ENCODE peak calls at places on chromosomes 16 and 17, in ten cellular contexts. R, V, B, I, P, H, G, A, F and K are unnamed samples.

GRCh38 chr17:45976755-45977505 is 22.1 kb upstream of the STH start:
- DNase-seq in R (no peak), I (no peak), A (no peak), G (no peak), F (no peak), V (peak; percentile 22), B (no peak), H (peak; percentile 83), P (no peak), K (no peak)

GRCh38 chr16:3754304-3754703 is 37.0 kb upstream of the TRAP1 start:
- DNase-seq in B (no peak), R (no peak), I (no peak), V (peak; percentile 62), A (no peak), G (no peak), F (no peak), H (no peak), P (no peak), K (no peak)

GRCh38 chr16:78035012-78035411 is 12.7 kb downstream of the CLEC3A start:
- DNase-seq in I (no peak), B (no peak), V (no peak), G (no peak), A (no peak), P (no peak), F (no peak), R (no peak), H (no peak), K (no peak)

GRCh38 chr17:39677581-39678339 is 9.5 kb downstream of the PNMT start:
- DNase-seq in R (no peak), P (no peak), F (peak; percentile 29), B (no peak), H (no peak), I (no peak), A (peak; percentile 77), G (no peak), V (no peak), K (no peak)

GRCh38 chr17:49162866-49163265 is 30.3 kb downstream of the B4GALNT2 start:
- DNase-seq in A (no peak), B (no peak), H (no peak), F (no peak), P (no peak), V (no peak), I (no peak), R (no peak), G (no peak), K (no peak)

GRCh38 chr17:49616546-49617205 is 41.0 kb downstream of the NXPH3 start:
- DNase-seq in B (no peak), G (peak; percentile 52), A (peak; percentile 88), I (no peak), V (no peak), H (no peak), P (peak; percentile 71), F (no peak), R (peak; percentile 51), K (no peak)

GRCh38 chr16:77297996-77298637 is 98.9 kb downstream of the SYCE1L start:
- DNase-seq in R (no peak), H (no peak), F (no peak), G (no peak), I (peak; percentile 65), B (no peak), P (no peak), A (no peak), V (no peak), K (no peak)

GRCh38 chr16:47143329-47143676 is 442 bp downstream of the NETO2 start:
- DNase-seq in P (no peak), F (peak; percentile 60), I (peak; percentile 84), V (peak; percentile 63), B (peak; percentile 15), G (peak; percentile 64), H (peak; percentile 83), A (no peak), R (no peak), K (peak; percentile 75)

GRCh38 chr16:74305286-74305685 is 8.7 kb downstream of the PSMD7 start:
- DNase-seq in F (no peak), I (no peak), G (no peak), P (no peak), H (no peak), R (no peak), V (no peak), A (no peak), B (no peak), K (no peak)

GRCh38 chr16:74309789-74310781 is 13.5 kb downstream of the PSMD7 start:
- DNase-seq in I (peak; percentile 65), H (peak; percentile 41), A (no peak), P (no peak), V (peak; percentile 56), G (no peak), R (no peak), F (no peak), B (peak; percentile 41), K (peak; percentile 24)

GRCh38 chr16:74305978-74306784 is 9.6 kb downstream of the PSMD7 start:
- DNase-seq in A (no peak), R (no peak), P (no peak), V (no peak), B (no peak), F (no peak), I (no peak), G (no peak), H (no peak), K (no peak)

GRCh38 chr16:74304835-74305176 is 8.2 kb downstream of the PSMD7 start:
- DNase-seq in R (no peak), B (no peak), I (no peak), F (no peak), A (no peak), P (no peak), H (no peak), G (no peak), V (no peak), K (no peak)

DNA sequence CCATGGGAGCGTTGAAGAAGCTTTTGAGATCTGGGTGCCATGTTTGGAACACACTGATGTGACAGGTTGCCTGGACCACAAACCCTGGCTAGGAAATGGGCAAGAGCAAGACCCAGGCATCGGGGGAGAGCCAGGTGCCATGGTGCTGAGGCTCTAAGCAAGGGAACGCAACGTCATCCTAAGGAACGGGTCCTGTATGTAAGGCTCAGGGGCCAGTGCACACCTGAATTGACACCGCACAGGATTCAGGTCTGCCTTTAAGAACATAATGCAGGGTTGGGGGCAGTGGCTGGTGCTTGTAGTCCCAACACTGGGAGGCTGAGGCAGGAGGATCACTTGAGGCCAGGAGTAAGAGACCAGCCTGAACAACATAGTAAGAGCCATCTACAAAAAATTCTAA is 10.8 kb downstream of the PSMD7 start:
- DNase-seq in P (no peak), G (no peak), H (no peak), I (no peak), R (no peak), V (no peak), F (no peak), A (no peak), B (no peak), K (no peak)
- TF ChIP-seq POLR2A in P (no peak), G (no peak), H (no peak), I (no peak), R (no peak), V (no peak), F (no peak), A (no peak), B (no peak), K (no peak)

GRCh38 chr16:1942810-1943726 is at the start of gene MSRB1:
- DNase-seq in P (peak; percentile 100), V (peak; percentile 96), A (peak; percentile 100), G (peak; percentile 100), H (peak; percentile 99), R (peak; percentile 99), I (peak; percentile 98), F (peak; percentile 100), B (peak; percentile 95), K (peak; percentile 98)
- TF ChIP-seq POLR2A in P (peak; percentile 80), V (peak; percentile 72), A (peak; percentile 93), G (peak; percentile 89), H (peak; percentile 80), R (no peak), I (peak; percentile 90), F (peak; percentile 99), B (no peak), K (peak; percentile 91)

GRCh38 chr16:81611721-81612120 is 167.1 kb downstream of the CMIP start:
- DNase-seq in V (no peak), F (no peak), A (no peak), R (no peak), H (no peak), G (no peak), B (no peak), P (no peak), I (no peak), K (no peak)

GRCh38 chr16:81614171-81614570 is 164.9 kb upstream of the PLCG2 start:
- DNase-seq in G (no peak), F (no peak), I (no peak), R (no peak), H (no peak), P (no peak), V (no peak), B (no peak), A (no peak), K (no peak)

GRCh38 chr16:81614654-81615359 is 164.3 kb upstream of the PLCG2 start:
- DNase-seq in P (no peak), V (no peak), I (no peak), A (no peak), H (no peak), B (no peak), F (no peak), R (no peak), G (no peak), K (no peak)

GRCh38 chr16:81610936-81611335 is 166.3 kb downstream of the CMIP start:
- DNase-seq in A (no peak), V (no peak), B (no peak), R (no peak), P (no peak), H (no peak), I (no peak), F (no peak), G (no peak), K (no peak)

DNA sequence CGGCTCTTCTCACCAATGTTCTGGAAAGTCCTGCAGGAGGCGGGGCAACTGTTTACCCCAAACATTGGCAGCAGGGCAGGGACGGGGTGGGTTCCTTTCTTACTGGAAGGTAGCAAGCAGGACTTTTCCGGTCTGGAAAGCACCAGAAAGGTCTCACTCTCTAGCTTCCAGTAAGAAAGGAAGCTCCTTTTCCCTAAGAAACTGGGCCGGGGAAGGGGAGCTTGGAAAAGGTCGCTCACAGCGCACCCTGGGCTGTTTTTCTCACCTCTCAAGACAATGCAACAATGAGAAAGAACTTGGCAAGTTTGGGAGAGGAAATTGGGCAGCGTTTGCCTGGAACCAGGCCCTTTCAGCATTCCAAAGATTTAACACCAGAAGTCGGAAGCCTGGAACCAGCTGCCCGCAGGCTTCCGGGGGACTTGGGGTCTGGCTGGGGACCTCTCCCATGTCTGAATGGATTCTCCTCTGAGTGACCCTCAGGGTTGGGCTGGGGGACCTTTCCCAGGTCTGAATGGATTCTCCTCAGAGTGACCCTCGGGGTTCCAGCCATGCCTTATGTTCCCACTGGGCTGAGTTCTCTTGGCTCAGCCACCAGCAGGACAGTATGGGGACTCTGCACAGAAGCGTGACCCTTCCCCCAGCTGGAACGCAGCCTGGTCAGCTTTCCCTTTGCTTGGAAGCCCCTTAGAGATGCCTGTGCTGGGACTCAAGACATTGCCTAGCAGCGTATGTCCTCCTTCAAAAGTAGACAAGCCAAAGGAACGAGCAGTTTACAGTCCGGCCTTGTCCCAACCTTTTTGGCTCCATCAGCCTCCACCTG is 166.5 kb upstream of the PLCG2 start:
- DNase-seq in H (no peak), G (no peak), F (no peak), V (no peak), R (no peak), B (no peak), I (no peak), P (peak; percentile 67), A (no peak), K (no peak)
- TF ChIP-seq POLR2A in H (no peak), G (no peak), F (no peak), V (no peak), R (no peak), B (no peak), I (no peak), P (no peak), A (no peak), K (no peak)

GRCh38 chr16:68386628-68387027 is 61.7 kb downstream of the SMPD3 start:
- DNase-seq in G (peak; percentile 86), R (no peak), A (no peak), P (no peak), I (no peak), V (no peak), H (no peak), B (no peak), F (peak; percentile 83), K (no peak)
- TF ChIP-seq POLR2A in G (no peak), R (no peak), A (no peak), P (no peak), I (no peak), V (no peak), H (no peak), B (no peak), F (no peak), K (no peak)